ENCODE peak calls at places on chromosomes 2 and 18, in seven cellular contexts. T is epithelial cell of proximal tubule; J is posterior cingulate gyrus; C is AG04449; N is activated CD8-positive, alpha-beta T cell treated with anti-CD3 and anti-CD28 coated beads for 36 hours; E is upper lobe of right lung; Y is brain microvascular endothelial cell. K is an unnamed sample.

GRCh38 chr2:141557329-141558098 is 573.3 kb downstream of the LRP1B start:
- DNase-seq in E (no peak), J (no peak), T (peak), N (no peak), Y (peak), C (peak), K (peak)

GRCh38 chr2:202269585-202269984 is 4.0 kb downstream of the NOP58 start:
- DNase-seq in Y (no peak), J (no peak), T (no peak), N (peak), E (no peak), C (no peak), K (peak)

GRCh38 chr2:34787341-34787740 is 1188.2 kb upstream of the FAM98A start:
- DNase-seq in T (no peak), J (no peak), Y (no peak), E (no peak), C (no peak), N (no peak), K (no peak)

GRCh38 chr2:46422717-46423394 is 56.5 kb upstream of the TMEM247 start:
- DNase-seq in T (no peak), Y (no peak), J (no peak), E (no peak), N (no peak), C (no peak), K (peak)

GRCh38 chr2:105324732-105325131 is 4.8 kb downstream of the TGFBRAP1 start:
- DNase-seq in E (no peak), T (peak), Y (peak), C (peak), J (no peak), N (no peak), K (peak)

GRCh38 chr2:10400978-10401951 is 46.9 kb downstream of the ODC1 start:
- DNase-seq in N (no peak), Y (no peak), E (no peak), J (no peak), T (no peak), C (no peak), K (no peak)

GRCh38 chr2:218877331-218877730 is 3.3 kb upstream of the WNT10A start:
- DNase-seq in T (no peak), N (no peak), Y (no peak), J (peak), E (no peak), C (no peak), K (no peak)

GRCh38 chr2:55923091-55923977 is at the start of gene EFEMP1:
- DNase-seq in J (peak), N (peak), C (no peak), E (peak), T (no peak), Y (peak), K (peak)

GRCh38 chr2:128322651-128323491 is 4.2 kb upstream of the HS6ST1 start:
- DNase-seq in J (no peak), E (peak), T (no peak), Y (no peak), C (no peak), N (no peak), K (no peak)

GRCh38 chr2:131520526-131520925 is 7.2 kb upstream of the CCDC74A start:
- DNase-seq in J (no peak), C (no peak), T (no peak), N (no peak), Y (no peak), E (peak), K (no peak)

GRCh38 chr2:43848174-43848573 is 9.4 kb downstream of the ABCG8 start:
- DNase-seq in T (no peak), E (no peak), N (no peak), J (no peak), C (no peak), Y (no peak), K (no peak)

GRCh38 chr2:220835563-220835962 is 736.5 kb downstream of the EPHA4 start:
- DNase-seq in J (no peak), N (no peak), T (no peak), E (no peak), C (no peak), Y (peak), K (no peak)

GRCh38 chr18:21735452-21736015 is 5.1 kb upstream of the MIB1 start:
- DNase-seq in C (no peak), J (no peak), Y (peak), E (peak), N (peak), T (no peak), K (no peak)

GRCh38 chr2:109032229-109032800 is 43.3 kb upstream of the EDAR start:
- DNase-seq in N (peak), E (no peak), C (no peak), J (no peak), T (no peak), Y (no peak), K (no peak)

GRCh38 chr18:2657043-2657512 is 1.6 kb downstream of the SMCHD1 start:
- DNase-seq in Y (no peak), E (no peak), J (no peak), T (no peak), C (no peak), N (no peak), K (no peak)

GRCh38 chr2:216535454-216535995 is 36.9 kb downstream of the RPL37A start:
- DNase-seq in Y (peak), E (no peak), J (no peak), T (no peak), N (peak), C (peak), K (peak)

GRCh38 chr18:12886498-12887126 is 2.6 kb upstream of the PTPN2 start:
- DNase-seq in E (no peak), N (peak), Y (no peak), C (no peak), T (no peak), J (no peak), K (peak)

GRCh38 chr2:67446504-67446911 is 49.4 kb downstream of the ETAA1 start:
- DNase-seq in E (no peak), C (no peak), N (no peak), T (no peak), Y (peak), J (no peak), K (no peak)

GRCh38 chr2:105313877-105314276 is 15.7 kb downstream of the TGFBRAP1 start:
- DNase-seq in T (no peak), E (no peak), N (no peak), Y (no peak), C (no peak), J (no peak), K (no peak)

GRCh38 chr2:8361930-8362329 is 319.9 kb upstream of the ID2 start:
- DNase-seq in E (no peak), J (no peak), T (no peak), C (no peak), N (no peak), Y (no peak), K (no peak)

GRCh38 chr2:189210250-189211075 is 30.9 kb upstream of the COL5A2 start:
- DNase-seq in E (no peak), N (peak), Y (peak), T (peak), C (peak), J (no peak), K (peak)

GRCh38 chr2:215143458-215143857 is 5.0 kb upstream of the ABCA12 start:
- DNase-seq in N (no peak), J (no peak), E (no peak), C (no peak), Y (no peak), T (no peak), K (no peak)

GRCh38 chr2:43318791-43319190 is 92.4 kb upstream of the ZFP36L2 start:
- DNase-seq in E (no peak), T (no peak), J (no peak), Y (no peak), N (no peak), C (no peak), K (no peak)

GRCh38 chr2:195520671-195521155 is 136.3 kb upstream of the SLC39A10 start:
- DNase-seq in N (no peak), Y (peak), C (peak), T (no peak), J (no peak), E (no peak), K (peak)